ENCODE peak calls at places on chromosomes 11 and 22, in four cellular contexts. B is sigmoid colon, I is testis, G is tibial nerve. F is an unnamed sample. For H3K9me3 and H3K27me3, the result is how much of the 10 kb centered on the place peaks cover.

GRCh38 chr11:97110376-97110775 is 720.6 kb downstream of the JRKL start:
- DNase-seq in B (no peak), I (no peak), G (no peak), F (no peak)

GRCh38 chr11:3133456-3134217 is 31.5 kb downstream of the OSBPL5 start:
- DNase-seq in B (peak), I (no peak), G (no peak), F (no peak)

GRCh38 chr11:109350091-109350490 is 71.9 kb upstream of the C11orf87 start:
- DNase-seq in B (no peak), I (no peak), G (no peak), F (no peak)

GRCh38 chr11:71358963-71359567 is 89.1 kb downstream of the DHCR7 start:
- DNase-seq in B (no peak), I (no peak), G (no peak), F (no peak)

GRCh38 chr11:28383471-28383870 is 275.3 kb downstream of the METTL15 start:
- DNase-seq in B (no peak), I (no peak), G (no peak), F (no peak)

GRCh38 chr11:122984186-122985011 is 2.8 kb upstream of the BSX start:
- DNase-seq in B (peak), I (peak), G (no peak), F (no peak)

GRCh38 chr11:27076121-27076589 is 35.5 kb downstream of the BBOX1 start:
- DNase-seq in B (peak), I (no peak), G (no peak), F (peak)

GRCh38 chr22:17952273-17952801 is 72.0 kb downstream of the MICAL3 start:
- DNase-seq in B (peak), I (no peak), G (no peak), F (no peak)

GRCh38 chr11:122661182-122661945 is 5.8 kb downstream of the UBASH3B start:
- DNase-seq in B (no peak), I (no peak), G (no peak), F (no peak)

GRCh38 chr22:46007003-46007847 is 30.3 kb upstream of the WNT7B start:
- DNase-seq in B (peak), I (peak), G (no peak), F (peak)

GRCh38 chr11:130473056-130473794 is 24.8 kb downstream of the ADAMTS15 start:
- DNase-seq in B (no peak), I (no peak), G (no peak), F (no peak)

GRCh38 chr11:61279934-61280656 is 15.0 kb downstream of the VWCE start:
- DNase-seq in B (no peak), I (no peak), G (no peak), F (no peak)

GRCh38 chr11:32391965-32392553 is 43.3 kb downstream of the WT1 start:
- DNase-seq in B (no peak), I (no peak), G (no peak), F (no peak)

GRCh38 chr11:43687120-43687791 is 6.7 kb downstream of the HSD17B12 start:
- DNase-seq in B (no peak), I (no peak), G (no peak), F (no peak)

GRCh38 chr22:31748490-31748889 is 1.4 kb downstream of the PRR14L start:
- DNase-seq in B (no peak), I (no peak), G (no peak), F (no peak)

GRCh38 chr11:92269021-92269420 is 44.4 kb downstream of the FAT3 start:
- DNase-seq in B (no peak), I (no peak), G (no peak), F (no peak)

GRCh38 chr22:41822289-41823057 is 10.4 kb upstream of the SREBF2 start:
- DNase-seq in B (no peak), I (no peak), G (no peak), F (no peak)

GRCh38 chr11:108278546-108278945 is 55.7 kb downstream of the ATM start:
- DNase-seq in B (no peak), I (no peak), G (no peak), F (no peak)

GRCh38 chr11:47060807-47061206 is 115.9 kb downstream of the ARFGAP2 start:
- DNase-seq in B (no peak), I (no peak), G (no peak), F (no peak)

GRCh38 chr11:6077723-6078122 is 29.8 kb upstream of the OR56B4 start:
- DNase-seq in B (no peak), I (no peak), G (no peak), F (no peak)

GRCh38 chr22:40817737-40818136 is 1.4 kb downstream of the SLC25A17 start:
- DNase-seq in B (no peak), I (no peak), G (no peak), F (no peak)

GRCh38 chr11:33734441-33735165 is 1.6 kb downstream of the CD59 start:
- DNase-seq in B (no peak), I (peak), G (no peak), F (no peak)

GRCh38 chr11:82080160-82080559 is 653.5 kb downstream of the FAM181B start:
- DNase-seq in B (no peak), I (no peak), G (no peak), F (no peak)

GRCh38 chr22:37228106-37229011 is 15.7 kb downstream of the RAC2 start:
- DNase-seq in B (no peak), I (no peak), G (no peak), F (peak)

GRCh38 chr11:124446926-124447325 is 1.4 kb upstream of the OR8B8 start:
- DNase-seq in B (no peak), I (no peak), G (no peak), F (no peak)

GRCh38 chr22:27879923-27880322 is 39.1 kb downstream of the PITPNB start:
- DNase-seq in B (no peak), I (no peak), G (no peak), F (peak)

GRCh38 chr11:2415601-2416380 is 15.2 kb downstream of the TSSC4 start:
- DNase-seq in B (no peak), I (no peak), G (no peak), F (no peak)

GRCh38 chr22:17369553-17370035 is 334 bp downstream of the CECR2 start:
- DNase-seq in B (no peak), I (peak), G (no peak), F (peak)

GRCh38 chr11:44905131-44905866 is 45.4 kb downstream of the TP53I11 start:
- DNase-seq in B (no peak), I (no peak), G (no peak), F (no peak)

GRCh38 chr11:96341237-96342130 is 1.5 kb downstream of the MAML2 start:
- DNase-seq in B (peak), I (no peak), G (no peak), F (peak)

GRCh38 chr11:97140885-97141494 is 751.2 kb downstream of the JRKL start:
- DNase-seq in B (no peak), I (no peak), G (no peak), F (no peak)

GRCh38 chr11:100866453-100866852 is 179.4 kb downstream of the ARHGAP42 start:
- DNase-seq in B (no peak), I (no peak), G (no peak), F (no peak)

GRCh38 chr22:26580240-26580962 is 9.5 kb downstream of the TPST2 start:
- DNase-seq in B (no peak), I (no peak), G (no peak), F (no peak)

GRCh38 chr11:11510939-11511338 is 110.9 kb downstream of the GALNT18 start:
- DNase-seq in B (peak), I (peak), G (peak), F (no peak)

GRCh38 chr11:35550374-35551036 is 25.1 kb upstream of the PAMR1 start:
- DNase-seq in B (no peak), I (no peak), G (no peak), F (no peak)

GRCh38 chr22:30398685-30399680 is 2.2 kb downstream of the SEC14L2 start:
- DNase-seq in B (no peak), I (no peak), G (no peak), F (no peak)

GRCh38 chr22:29528144-29528543 is 25.4 kb downstream of the THOC5 start:
- DNase-seq in B (no peak), I (no peak), G (no peak), F (no peak)

GRCh38 chr22:48646216-48646925 is 1181.3 kb downstream of the BRD1 start:
- DNase-seq in B (no peak), I (no peak), G (no peak), F (no peak)
- H3K9me3 ChIP-seq in B (under half), I (under half), G (under half), F (under half)

GRCh38 chr11:1261241-1262071 is 38.6 kb downstream of the MUC5B start:
- DNase-seq in B (no peak), I (no peak), G (no peak), F (no peak)

GRCh38 chr11:1260023-1260501 is 37.2 kb downstream of the MUC5B start:
- DNase-seq in B (no peak), I (no peak), G (no peak), F (no peak)

GRCh38 chr11:1263036-1263435 is 40.2 kb downstream of the MUC5B start:
- DNase-seq in B (no peak), I (no peak), G (no peak), F (no peak)

GRCh38 chr11:1260620-1261019 is 37.8 kb downstream of the MUC5B start:
- DNase-seq in B (no peak), I (no peak), G (no peak), F (no peak)

GRCh38 chr11:1262172-1263006 is 39.5 kb downstream of the MUC5B start:
- DNase-seq in B (peak), I (peak), G (peak), F (peak)
- TF ChIP-seq POLR2A in B (no peak), I (no peak), G (peak), F (peak)

DNA sequence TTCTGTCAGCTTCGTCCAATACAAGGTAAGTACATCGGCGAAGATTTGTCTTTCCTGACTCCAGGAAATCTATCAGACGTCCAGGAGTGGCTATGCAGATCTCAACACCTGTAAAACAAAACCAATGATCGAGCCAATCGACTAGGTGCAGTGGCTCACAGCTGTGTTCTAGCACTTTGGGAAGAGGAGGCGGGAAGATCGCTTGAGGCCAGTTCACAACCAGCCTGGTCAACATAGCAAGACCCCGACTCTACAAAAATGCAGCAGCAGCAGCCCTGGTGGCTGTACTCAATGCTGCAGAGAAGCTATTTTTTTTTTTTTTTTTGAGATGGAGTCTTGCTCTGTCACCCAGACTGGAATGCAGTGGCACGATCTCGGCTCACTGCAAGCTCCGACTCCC is 11.2 kb downstream of the DDX17 start:
- DNase-seq in B (no peak), I (no peak), G (no peak), F (no peak)
- H3K27me3 ChIP-seq in B (under half), I (under half), G (under half), F (under half)

DNA sequence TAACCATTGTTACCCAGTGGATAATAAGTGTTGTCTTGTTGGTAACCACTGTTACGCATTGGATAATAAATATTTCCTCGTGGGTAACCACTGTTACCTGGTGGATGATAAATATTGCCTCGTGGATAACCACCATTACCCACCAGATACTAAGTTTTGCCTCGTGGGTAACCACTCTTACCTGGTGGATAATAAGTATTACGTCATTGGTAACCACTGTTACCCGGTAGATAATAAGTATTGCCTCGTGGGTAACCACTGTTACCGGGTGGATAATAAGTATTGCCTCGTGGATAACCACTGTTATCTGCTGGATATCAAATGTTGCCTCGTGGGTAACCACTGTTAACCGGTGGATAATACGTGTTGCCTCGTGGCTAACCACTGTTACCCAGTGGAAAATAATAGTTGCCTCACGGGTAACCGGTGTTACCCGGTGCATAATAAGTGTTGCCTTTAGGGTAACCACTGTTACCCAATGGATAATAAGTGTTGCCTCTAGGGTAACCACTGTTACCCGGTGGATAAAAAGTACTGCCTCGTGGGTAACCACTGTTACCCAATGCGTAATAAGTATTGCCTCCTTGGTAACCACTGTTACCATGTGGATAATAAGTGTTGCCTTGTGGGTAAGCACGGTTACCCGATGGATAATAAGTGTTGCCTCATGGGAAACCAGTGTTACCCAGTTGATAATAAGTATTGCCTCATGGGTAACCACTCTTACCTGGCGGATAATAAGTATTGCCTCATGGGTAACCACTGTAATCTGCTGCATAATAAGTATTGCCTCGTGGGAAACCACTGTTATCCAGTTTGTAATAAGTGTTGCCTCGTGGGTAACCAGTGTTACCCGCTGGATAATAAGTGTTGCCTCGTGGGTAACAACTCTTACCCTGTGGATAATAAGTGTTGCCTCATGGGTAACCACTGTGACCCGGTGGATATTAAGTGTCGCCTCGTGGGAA is 21.9 kb upstream of the NXPE4 start:
- DNase-seq in B (no peak), I (no peak), G (no peak), F (no peak)
- H3K9me3 ChIP-seq in B (under half), I (under half), G (under half), F (under half)

GRCh38 chr11:65113839-65114238 is 2.2 kb downstream of the TM7SF2 start:
- DNase-seq in B (peak), I (no peak), G (no peak), F (peak)
- TF ChIP-seq POLR2A in B (no peak), I (no peak), G (no peak), F (no peak)

DNA sequence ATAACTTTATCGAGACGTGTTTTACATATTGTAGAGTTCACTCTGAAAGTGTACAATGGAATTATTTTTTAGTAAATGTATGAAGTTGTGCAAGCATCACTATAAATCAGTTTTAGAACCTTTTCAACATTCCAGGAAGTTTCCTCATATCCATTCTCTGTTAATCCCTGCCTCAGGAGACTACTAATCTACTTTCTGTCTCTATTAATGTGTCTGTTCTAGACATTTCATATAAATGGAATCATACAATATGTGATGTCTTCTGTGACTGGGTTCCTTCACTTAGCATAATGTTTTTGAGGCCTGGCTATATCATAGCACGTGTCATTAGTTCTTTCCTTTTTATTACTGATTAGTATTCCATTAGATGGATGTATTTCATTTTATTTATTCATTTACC is 17.0 kb downstream of the SYT9 start:
- DNase-seq in B (no peak), I (no peak), G (no peak), F (no peak)
- H3K27me3 ChIP-seq in B (under half), I (under half), G (under half), F (under half)

DNA sequence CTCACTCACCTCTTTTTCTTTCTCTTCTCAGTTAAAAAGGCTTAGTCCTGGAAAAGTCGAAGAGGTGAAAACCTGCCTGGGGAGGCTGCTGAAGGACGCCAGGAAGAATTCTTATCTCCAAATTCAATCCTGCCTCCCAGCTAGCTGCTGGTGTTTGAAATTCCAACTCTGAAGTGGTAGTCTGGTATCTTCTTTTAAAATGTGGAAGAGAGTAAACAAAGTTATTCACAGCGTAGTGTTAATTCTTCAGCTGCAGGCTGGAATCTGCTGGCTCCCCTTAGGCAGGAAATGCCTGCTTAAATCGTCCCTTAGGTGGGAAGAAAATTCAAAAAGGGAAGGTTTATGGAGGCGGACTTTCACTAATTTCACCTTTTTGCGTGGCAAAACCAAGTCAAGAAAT is 439.0 kb upstream of the CCDC90B start:
- DNase-seq in B (no peak), I (no peak), G (no peak), F (no peak)
- H3K9me3 ChIP-seq in B (under half), I (under half), G (under half), F (under half)

GRCh38 chr11:79439893-79440450 is 858 bp downstream of the TENM4 start:
- DNase-seq in B (peak), I (peak), G (no peak), F (no peak)

GRCh38 chr11:79441159-79441875 is 487 bp upstream of the TENM4 start:
- DNase-seq in B (no peak), I (no peak), G (no peak), F (no peak)

GRCh38 chr11:79439430-79439892 is 1.4 kb downstream of the TENM4 start:
- DNase-seq in B (no peak), I (peak), G (no peak), F (no peak)

GRCh38 chr11:79438631-79439429 is 2.0 kb downstream of the TENM4 start:
- DNase-seq in B (peak), I (peak), G (peak), F (peak)

DNA sequence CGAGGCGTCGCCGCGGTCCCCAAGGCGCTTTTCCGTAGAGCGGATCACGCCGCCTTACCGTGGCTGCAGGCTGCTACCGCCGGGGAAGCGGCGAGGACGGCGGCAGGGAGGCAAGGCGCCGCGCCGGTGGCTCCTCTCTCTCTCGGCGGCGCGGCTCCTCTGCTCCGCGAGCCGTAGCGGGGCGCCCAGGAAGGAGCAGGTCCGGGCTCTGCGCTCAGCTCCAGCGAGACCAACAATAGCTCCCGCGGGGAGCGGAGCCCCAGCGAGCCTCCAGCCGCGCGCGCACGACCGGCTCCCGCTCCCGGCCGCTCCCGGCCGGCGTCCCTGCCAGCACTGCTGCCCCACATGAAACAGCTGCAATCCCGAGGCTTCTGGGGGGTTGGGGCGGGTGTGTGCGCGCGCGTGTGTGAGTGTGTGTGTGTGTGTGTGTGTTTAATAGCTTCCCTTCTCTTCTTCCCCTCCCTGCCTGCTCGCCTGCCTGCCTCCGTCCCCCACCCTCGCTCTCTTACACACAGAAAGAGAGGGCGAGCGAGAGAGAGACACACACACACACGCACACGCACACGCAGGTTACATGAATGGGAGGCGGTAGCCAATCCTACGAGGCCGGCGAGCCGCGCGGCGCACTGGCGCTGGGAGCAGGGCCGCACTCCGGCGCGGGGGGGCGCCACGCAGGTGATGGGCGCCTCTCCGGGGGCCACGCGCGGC is at the start of gene TENM4:
- DNase-seq in B (peak), I (peak), G (peak), F (peak)
- TF ChIP-seq POLR2A in B (no peak), I (no peak), G (no peak), F (peak)

GRCh38 chr22:25419247-25420113 is 145.0 kb upstream of the GRK3 start:
- DNase-seq in B (peak), I (no peak), G (no peak), F (peak)
- H3K27me3 ChIP-seq in B (half or more), I (under half), G (half or more), F (under half)